ENCODE peak calls at places on chromosomes 12 and 14, in eight cellular contexts. One of them, this sample, is unnamed.

GRCh38 chr12:16756833-16757552 is 151.0 kb upstream of the LMO3 start:
- DNase-seq in activated T-cell treated with anti-CD3 and anti-CD28 coated beads, Interleukin-2, amount 50 U/mL, for 48 hours: no peak
- DNase-seq in anterior cingulate cortex: no peak
- DNase-seq in Peyer's patch: no peak
- DNase-seq in endothelial cell: no peak
- DNase-seq in GM13976: no peak
- DNase-seq in astrocyte of the cerebellum: no peak
- DNase-seq in T-cell: no peak
- DNase-seq in this sample: no peak

GRCh38 chr12:52632656-52633055 is 14.3 kb upstream of the KRT73 start:
- DNase-seq in activated T-cell treated with anti-CD3 and anti-CD28 coated beads, Interleukin-2, amount 50 U/mL, for 48 hours: no peak
- DNase-seq in anterior cingulate cortex: no peak
- DNase-seq in Peyer's patch: no peak
- DNase-seq in endothelial cell: no peak
- DNase-seq in GM13976: no peak
- DNase-seq in astrocyte of the cerebellum: no peak
- DNase-seq in T-cell: no peak
- DNase-seq in this sample: no peak

GRCh38 chr12:30145351-30146017 is 361.7 kb upstream of the TMTC1 start:
- DNase-seq in activated T-cell treated with anti-CD3 and anti-CD28 coated beads, Interleukin-2, amount 50 U/mL, for 48 hours: no peak
- DNase-seq in anterior cingulate cortex: no peak
- DNase-seq in Peyer's patch: no peak
- DNase-seq in endothelial cell: no peak
- DNase-seq in GM13976: no peak
- DNase-seq in astrocyte of the cerebellum: no peak
- DNase-seq in T-cell: no peak
- DNase-seq in this sample: no peak

GRCh38 chr12:116194935-116195431 is 82.5 kb downstream of the MED13L start:
- DNase-seq in activated T-cell treated with anti-CD3 and anti-CD28 coated beads, Interleukin-2, amount 50 U/mL, for 48 hours: peak
- DNase-seq in anterior cingulate cortex: no peak
- DNase-seq in Peyer's patch: peak
- DNase-seq in endothelial cell: no peak
- DNase-seq in GM13976: peak
- DNase-seq in astrocyte of the cerebellum: no peak
- DNase-seq in T-cell: peak
- DNase-seq in this sample: no peak

GRCh38 chr12:112962561-112962960 is 15.8 kb upstream of the OAS2 start:
- DNase-seq in activated T-cell treated with anti-CD3 and anti-CD28 coated beads, Interleukin-2, amount 50 U/mL, for 48 hours: no peak
- DNase-seq in anterior cingulate cortex: no peak
- DNase-seq in Peyer's patch: no peak
- DNase-seq in endothelial cell: no peak
- DNase-seq in GM13976: no peak
- DNase-seq in astrocyte of the cerebellum: no peak
- DNase-seq in T-cell: no peak
- DNase-seq in this sample: no peak

GRCh38 chr12:46134852-46135251 is 134.0 kb downstream of the SLC38A1 start:
- DNase-seq in activated T-cell treated with anti-CD3 and anti-CD28 coated beads, Interleukin-2, amount 50 U/mL, for 48 hours: no peak
- DNase-seq in anterior cingulate cortex: no peak
- DNase-seq in Peyer's patch: no peak
- DNase-seq in endothelial cell: no peak
- DNase-seq in GM13976: no peak
- DNase-seq in astrocyte of the cerebellum: no peak
- DNase-seq in T-cell: no peak
- DNase-seq in this sample: no peak

GRCh38 chr12:126567016-126567415 is 1501.8 kb downstream of the AACS start:
- DNase-seq in activated T-cell treated with anti-CD3 and anti-CD28 coated beads, Interleukin-2, amount 50 U/mL, for 48 hours: no peak
- DNase-seq in anterior cingulate cortex: no peak
- DNase-seq in Peyer's patch: no peak
- DNase-seq in endothelial cell: no peak
- DNase-seq in GM13976: no peak
- DNase-seq in astrocyte of the cerebellum: no peak
- DNase-seq in T-cell: no peak
- DNase-seq in this sample: no peak

GRCh38 chr14:52299692-52300278 is 14.3 kb upstream of the PTGER2 start:
- DNase-seq in activated T-cell treated with anti-CD3 and anti-CD28 coated beads, Interleukin-2, amount 50 U/mL, for 48 hours: no peak
- DNase-seq in anterior cingulate cortex: no peak
- DNase-seq in Peyer's patch: no peak
- DNase-seq in endothelial cell: no peak
- DNase-seq in GM13976: peak
- DNase-seq in astrocyte of the cerebellum: no peak
- DNase-seq in T-cell: no peak
- DNase-seq in this sample: no peak

GRCh38 chr14:38186217-38186616 is 21.5 kb upstream of the SSTR1 start:
- DNase-seq in activated T-cell treated with anti-CD3 and anti-CD28 coated beads, Interleukin-2, amount 50 U/mL, for 48 hours: no peak
- DNase-seq in anterior cingulate cortex: no peak
- DNase-seq in Peyer's patch: no peak
- DNase-seq in endothelial cell: no peak
- DNase-seq in GM13976: no peak
- DNase-seq in astrocyte of the cerebellum: no peak
- DNase-seq in T-cell: no peak
- DNase-seq in this sample: no peak

GRCh38 chr12:49089831-49090773 is 4.5 kb downstream of the DHH start:
- DNase-seq in activated T-cell treated with anti-CD3 and anti-CD28 coated beads, Interleukin-2, amount 50 U/mL, for 48 hours: peak
- DNase-seq in anterior cingulate cortex: peak
- DNase-seq in Peyer's patch: no peak
- DNase-seq in endothelial cell: peak
- DNase-seq in GM13976: peak
- DNase-seq in astrocyte of the cerebellum: no peak
- DNase-seq in T-cell: no peak
- DNase-seq in this sample: no peak

GRCh38 chr12:49784756-49785409 is 43.3 kb downstream of the NCKAP5L start:
- DNase-seq in activated T-cell treated with anti-CD3 and anti-CD28 coated beads, Interleukin-2, amount 50 U/mL, for 48 hours: no peak
- DNase-seq in anterior cingulate cortex: no peak
- DNase-seq in Peyer's patch: no peak
- DNase-seq in endothelial cell: no peak
- DNase-seq in GM13976: no peak
- DNase-seq in astrocyte of the cerebellum: no peak
- DNase-seq in T-cell: no peak
- DNase-seq in this sample: no peak

GRCh38 chr14:81868172-81868571 is 334.5 kb upstream of the SEL1L start:
- DNase-seq in activated T-cell treated with anti-CD3 and anti-CD28 coated beads, Interleukin-2, amount 50 U/mL, for 48 hours: no peak
- DNase-seq in anterior cingulate cortex: no peak
- DNase-seq in Peyer's patch: no peak
- DNase-seq in endothelial cell: no peak
- DNase-seq in GM13976: no peak
- DNase-seq in astrocyte of the cerebellum: no peak
- DNase-seq in T-cell: no peak
- DNase-seq in this sample: no peak

GRCh38 chr12:50220357-50221061 is 53.3 kb upstream of the CERS5 start:
- DNase-seq in activated T-cell treated with anti-CD3 and anti-CD28 coated beads, Interleukin-2, amount 50 U/mL, for 48 hours: peak
- DNase-seq in anterior cingulate cortex: no peak
- DNase-seq in Peyer's patch: no peak
- DNase-seq in endothelial cell: no peak
- DNase-seq in GM13976: peak
- DNase-seq in astrocyte of the cerebellum: no peak
- DNase-seq in T-cell: no peak
- DNase-seq in this sample: no peak

GRCh38 chr12:124387510-124387855 is 92.6 kb downstream of the RFLNA start:
- DNase-seq in activated T-cell treated with anti-CD3 and anti-CD28 coated beads, Interleukin-2, amount 50 U/mL, for 48 hours: no peak
- DNase-seq in anterior cingulate cortex: no peak
- DNase-seq in Peyer's patch: no peak
- DNase-seq in endothelial cell: no peak
- DNase-seq in GM13976: no peak
- DNase-seq in astrocyte of the cerebellum: no peak
- DNase-seq in T-cell: no peak
- DNase-seq in this sample: no peak

GRCh38 chr14:104802913-104803184 is 1.9 kb downstream of the ZBTB42 start:
- DNase-seq in activated T-cell treated with anti-CD3 and anti-CD28 coated beads, Interleukin-2, amount 50 U/mL, for 48 hours: no peak
- DNase-seq in anterior cingulate cortex: no peak
- DNase-seq in Peyer's patch: no peak
- DNase-seq in endothelial cell: no peak
- DNase-seq in GM13976: no peak
- DNase-seq in astrocyte of the cerebellum: no peak
- DNase-seq in T-cell: no peak
- DNase-seq in this sample: no peak

GRCh38 chr14:88910386-88910785 is 85.9 kb downstream of the TTC8 start:
- DNase-seq in activated T-cell treated with anti-CD3 and anti-CD28 coated beads, Interleukin-2, amount 50 U/mL, for 48 hours: no peak
- DNase-seq in anterior cingulate cortex: no peak
- DNase-seq in Peyer's patch: no peak
- DNase-seq in endothelial cell: no peak
- DNase-seq in GM13976: no peak
- DNase-seq in astrocyte of the cerebellum: no peak
- DNase-seq in T-cell: no peak
- DNase-seq in this sample: no peak

GRCh38 chr14:105147701-105148603 is 20.6 kb downstream of the JAG2 start:
- DNase-seq in activated T-cell treated with anti-CD3 and anti-CD28 coated beads, Interleukin-2, amount 50 U/mL, for 48 hours: no peak
- DNase-seq in anterior cingulate cortex: no peak
- DNase-seq in Peyer's patch: no peak
- DNase-seq in endothelial cell: no peak
- DNase-seq in GM13976: no peak
- DNase-seq in astrocyte of the cerebellum: no peak
- DNase-seq in T-cell: no peak
- DNase-seq in this sample: no peak

GRCh38 chr14:89237923-89238529 is 179.0 kb downstream of the FOXN3 start:
- DNase-seq in activated T-cell treated with anti-CD3 and anti-CD28 coated beads, Interleukin-2, amount 50 U/mL, for 48 hours: no peak
- DNase-seq in anterior cingulate cortex: no peak
- DNase-seq in Peyer's patch: no peak
- DNase-seq in endothelial cell: no peak
- DNase-seq in GM13976: no peak
- DNase-seq in astrocyte of the cerebellum: no peak
- DNase-seq in T-cell: no peak
- DNase-seq in this sample: no peak

GRCh38 chr12:120783197-120783596 is 57.6 kb downstream of the ACADS start:
- DNase-seq in activated T-cell treated with anti-CD3 and anti-CD28 coated beads, Interleukin-2, amount 50 U/mL, for 48 hours: no peak
- DNase-seq in anterior cingulate cortex: no peak
- DNase-seq in Peyer's patch: no peak
- DNase-seq in endothelial cell: no peak
- DNase-seq in GM13976: no peak
- DNase-seq in astrocyte of the cerebellum: no peak
- DNase-seq in T-cell: no peak
- DNase-seq in this sample: no peak

GRCh38 chr12:15404485-15404884 is 82.2 kb downstream of the PTPRO start:
- DNase-seq in activated T-cell treated with anti-CD3 and anti-CD28 coated beads, Interleukin-2, amount 50 U/mL, for 48 hours: no peak
- DNase-seq in anterior cingulate cortex: no peak
- DNase-seq in Peyer's patch: no peak
- DNase-seq in endothelial cell: no peak
- DNase-seq in GM13976: no peak
- DNase-seq in astrocyte of the cerebellum: no peak
- DNase-seq in T-cell: no peak
- DNase-seq in this sample: no peak

GRCh38 chr12:67667276-67668073 is 18.9 kb downstream of the DYRK2 start:
- DNase-seq in activated T-cell treated with anti-CD3 and anti-CD28 coated beads, Interleukin-2, amount 50 U/mL, for 48 hours: no peak
- DNase-seq in anterior cingulate cortex: no peak
- DNase-seq in Peyer's patch: no peak
- DNase-seq in endothelial cell: no peak
- DNase-seq in GM13976: no peak
- DNase-seq in astrocyte of the cerebellum: no peak
- DNase-seq in T-cell: no peak
- DNase-seq in this sample: peak

GRCh38 chr12:32115404-32116104 is 8.9 kb downstream of the BICD1 start:
- DNase-seq in activated T-cell treated with anti-CD3 and anti-CD28 coated beads, Interleukin-2, amount 50 U/mL, for 48 hours: no peak
- DNase-seq in anterior cingulate cortex: peak
- DNase-seq in Peyer's patch: peak
- DNase-seq in endothelial cell: no peak
- DNase-seq in GM13976: no peak
- DNase-seq in astrocyte of the cerebellum: peak
- DNase-seq in T-cell: no peak
- DNase-seq in this sample: peak

GRCh38 chr12:62361048-62361447 is 100.8 kb downstream of the USP15 start:
- DNase-seq in activated T-cell treated with anti-CD3 and anti-CD28 coated beads, Interleukin-2, amount 50 U/mL, for 48 hours: no peak
- DNase-seq in anterior cingulate cortex: no peak
- DNase-seq in Peyer's patch: no peak
- DNase-seq in endothelial cell: no peak
- DNase-seq in GM13976: no peak
- DNase-seq in astrocyte of the cerebellum: no peak
- DNase-seq in T-cell: no peak
- DNase-seq in this sample: no peak

GRCh38 chr12:33265900-33266299 is 173.7 kb downstream of the SYT10 start:
- DNase-seq in activated T-cell treated with anti-CD3 and anti-CD28 coated beads, Interleukin-2, amount 50 U/mL, for 48 hours: no peak
- DNase-seq in anterior cingulate cortex: no peak
- DNase-seq in Peyer's patch: no peak
- DNase-seq in endothelial cell: no peak
- DNase-seq in GM13976: no peak
- DNase-seq in astrocyte of the cerebellum: no peak
- DNase-seq in T-cell: no peak
- DNase-seq in this sample: no peak

GRCh38 chr14:81980601-81981310 is 447.1 kb upstream of the SEL1L start:
- DNase-seq in activated T-cell treated with anti-CD3 and anti-CD28 coated beads, Interleukin-2, amount 50 U/mL, for 48 hours: no peak
- DNase-seq in anterior cingulate cortex: no peak
- DNase-seq in Peyer's patch: no peak
- DNase-seq in endothelial cell: no peak
- DNase-seq in GM13976: no peak
- DNase-seq in astrocyte of the cerebellum: no peak
- DNase-seq in T-cell: no peak
- DNase-seq in this sample: no peak

GRCh38 chr14:103854822-103855733 is 7.7 kb upstream of the PPP1R13B start:
- DNase-seq in activated T-cell treated with anti-CD3 and anti-CD28 coated beads, Interleukin-2, amount 50 U/mL, for 48 hours: no peak
- DNase-seq in anterior cingulate cortex: no peak
- DNase-seq in Peyer's patch: no peak
- DNase-seq in endothelial cell: peak
- DNase-seq in GM13976: peak
- DNase-seq in astrocyte of the cerebellum: no peak
- DNase-seq in T-cell: no peak
- DNase-seq in this sample: peak

GRCh38 chr14:50954811-50955372 is 10.6 kb upstream of the PYGL start:
- DNase-seq in activated T-cell treated with anti-CD3 and anti-CD28 coated beads, Interleukin-2, amount 50 U/mL, for 48 hours: no peak
- DNase-seq in anterior cingulate cortex: no peak
- DNase-seq in Peyer's patch: no peak
- DNase-seq in endothelial cell: no peak
- DNase-seq in GM13976: peak
- DNase-seq in astrocyte of the cerebellum: peak
- DNase-seq in T-cell: no peak
- DNase-seq in this sample: no peak

GRCh38 chr12:1660304-1661187 is 30.3 kb upstream of the ADIPOR2 start:
- DNase-seq in activated T-cell treated with anti-CD3 and anti-CD28 coated beads, Interleukin-2, amount 50 U/mL, for 48 hours: peak
- DNase-seq in anterior cingulate cortex: peak
- DNase-seq in Peyer's patch: peak
- DNase-seq in endothelial cell: no peak
- DNase-seq in GM13976: no peak
- DNase-seq in astrocyte of the cerebellum: no peak
- DNase-seq in T-cell: peak
- DNase-seq in this sample: peak

GRCh38 chr12:23043647-23044046 is 418.7 kb downstream of the ETNK1 start:
- DNase-seq in activated T-cell treated with anti-CD3 and anti-CD28 coated beads, Interleukin-2, amount 50 U/mL, for 48 hours: no peak
- DNase-seq in anterior cingulate cortex: no peak
- DNase-seq in Peyer's patch: no peak
- DNase-seq in endothelial cell: no peak
- DNase-seq in GM13976: no peak
- DNase-seq in astrocyte of the cerebellum: no peak
- DNase-seq in T-cell: no peak
- DNase-seq in this sample: no peak

GRCh38 chr14:88802596-88802995 is 9.8 kb upstream of the EML5 start:
- DNase-seq in activated T-cell treated with anti-CD3 and anti-CD28 coated beads, Interleukin-2, amount 50 U/mL, for 48 hours: no peak
- DNase-seq in anterior cingulate cortex: no peak
- DNase-seq in Peyer's patch: no peak
- DNase-seq in endothelial cell: no peak
- DNase-seq in GM13976: no peak
- DNase-seq in astrocyte of the cerebellum: no peak
- DNase-seq in T-cell: no peak
- DNase-seq in this sample: no peak

GRCh38 chr12:32595251-32595650 is 83.8 kb upstream of the DNM1L start:
- DNase-seq in activated T-cell treated with anti-CD3 and anti-CD28 coated beads, Interleukin-2, amount 50 U/mL, for 48 hours: no peak
- DNase-seq in anterior cingulate cortex: no peak
- DNase-seq in Peyer's patch: no peak
- DNase-seq in endothelial cell: no peak
- DNase-seq in GM13976: no peak
- DNase-seq in astrocyte of the cerebellum: peak
- DNase-seq in T-cell: no peak
- DNase-seq in this sample: no peak